ENCODE peak calls at places on chromosomes 2 and 18, in six cellular contexts. O, J, E, G, B and P are unnamed samples.

GRCh38 chr18:79405019-79405780 is 9.5 kb downstream of the NFATC1 start:
- DNase-seq in O (no peak), J (no peak), E (no peak), G (peak), B (no peak), P (no peak)

GRCh38 chr18:9991021-9992000 is 77.5 kb downstream of the VAPA start:
- DNase-seq in O (no peak), J (no peak), E (no peak), G (no peak), B (peak), P (no peak)

GRCh38 chr2:128274218-128274617 is 44.5 kb downstream of the HS6ST1 start:
- DNase-seq in O (no peak), J (no peak), E (no peak), G (no peak), B (no peak), P (no peak)

GRCh38 chr2:151338115-151338514 is 19.3 kb upstream of the TNFAIP6 start:
- DNase-seq in O (no peak), J (peak), E (no peak), G (no peak), B (no peak), P (no peak)

GRCh38 chr18:61546598-61546997 is 213.4 kb downstream of the CDH20 start:
- DNase-seq in O (no peak), J (peak), E (no peak), G (no peak), B (no peak), P (no peak)

GRCh38 chr2:10390369-10390801 is 57.7 kb downstream of the ODC1 start:
- DNase-seq in O (no peak), J (no peak), E (no peak), G (no peak), B (no peak), P (no peak)

GRCh38 chr2:136638193-136638592 is 127.2 kb upstream of the THSD7B start:
- DNase-seq in O (no peak), J (no peak), E (no peak), G (no peak), B (no peak), P (no peak)

GRCh38 chr18:47560693-47561092 is 309.2 kb upstream of the SKOR2 start:
- DNase-seq in O (no peak), J (no peak), E (no peak), G (no peak), B (no peak), P (no peak)

GRCh38 chr18:26703170-26703933 is 155.0 kb upstream of the KCTD1 start:
- DNase-seq in O (no peak), J (no peak), E (no peak), G (no peak), B (no peak), P (peak)

GRCh38 chr2:216666461-216667233 is 28.7 kb downstream of the IGFBP5 start:
- DNase-seq in O (peak), J (peak), E (peak), G (peak), B (no peak), P (peak)

GRCh38 chr2:44559108-44559507 is 197.4 kb downstream of the CAMKMT start:
- DNase-seq in O (no peak), J (no peak), E (no peak), G (no peak), B (no peak), P (no peak)

GRCh38 chr2:186755066-186755465 is 61.2 kb downstream of the FAM171B start:
- DNase-seq in O (no peak), J (peak), E (no peak), G (no peak), B (no peak), P (no peak)

GRCh38 chr2:236573066-236573929 is 3.7 kb downstream of the ACKR3 start:
- DNase-seq in O (no peak), J (no peak), E (no peak), G (no peak), B (no peak), P (no peak)
- H3K4me3 ChIP-seq in O (no peak), J (no peak), E (no peak), G (no peak), B (no peak), P (no peak)

GRCh38 chr2:33437815-33438214 is 38.6 kb upstream of the RASGRP3 start:
- DNase-seq in O (no peak), J (no peak), E (no peak), G (no peak), B (no peak), P (no peak)

GRCh38 chr2:33444961-33445360 is 31.5 kb upstream of the RASGRP3 start:
- DNase-seq in O (no peak), J (no peak), E (no peak), G (no peak), B (no peak), P (no peak)

GRCh38 chr2:33443272-33443829 is 33.1 kb upstream of the RASGRP3 start:
- DNase-seq in O (no peak), J (peak), E (no peak), G (no peak), B (no peak), P (no peak)

GRCh38 chr2:33442528-33443069 is 33.9 kb upstream of the RASGRP3 start:
- DNase-seq in O (no peak), J (peak), E (no peak), G (no peak), B (no peak), P (no peak)

DNA sequence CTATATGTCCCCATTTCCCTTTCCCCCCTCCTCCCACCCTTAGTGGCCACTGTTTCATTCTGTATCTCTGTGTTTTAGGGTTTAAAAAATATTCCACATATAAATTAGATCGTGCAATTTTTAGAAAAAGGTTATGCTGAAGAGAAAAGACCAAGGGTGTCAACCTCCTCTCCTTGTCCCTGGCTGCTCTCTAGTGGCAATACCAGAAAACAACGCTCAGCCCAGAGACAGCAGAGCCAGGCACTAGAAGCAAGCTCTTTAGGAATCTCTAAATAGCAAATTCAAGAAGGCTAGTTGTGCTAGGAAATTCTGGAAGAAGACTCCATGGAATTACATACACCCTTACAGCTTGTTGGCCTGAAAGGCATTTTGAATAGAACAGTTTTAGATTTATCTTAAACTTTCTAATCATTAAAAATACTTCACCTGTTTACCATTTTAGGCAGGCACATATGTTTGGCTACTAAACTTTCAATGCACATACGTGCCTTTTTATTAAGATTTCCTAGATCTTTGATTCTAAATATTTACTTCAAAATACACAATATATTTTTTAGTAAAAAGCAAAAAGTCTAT is 35.1 kb upstream of the RASGRP3 start:
- DNase-seq in O (peak), J (peak), E (no peak), G (no peak), B (no peak), P (peak)
- TF ChIP-seq CTCF in O (peak), J (peak), E (peak), G (peak), B (peak), P (peak)

DNA sequence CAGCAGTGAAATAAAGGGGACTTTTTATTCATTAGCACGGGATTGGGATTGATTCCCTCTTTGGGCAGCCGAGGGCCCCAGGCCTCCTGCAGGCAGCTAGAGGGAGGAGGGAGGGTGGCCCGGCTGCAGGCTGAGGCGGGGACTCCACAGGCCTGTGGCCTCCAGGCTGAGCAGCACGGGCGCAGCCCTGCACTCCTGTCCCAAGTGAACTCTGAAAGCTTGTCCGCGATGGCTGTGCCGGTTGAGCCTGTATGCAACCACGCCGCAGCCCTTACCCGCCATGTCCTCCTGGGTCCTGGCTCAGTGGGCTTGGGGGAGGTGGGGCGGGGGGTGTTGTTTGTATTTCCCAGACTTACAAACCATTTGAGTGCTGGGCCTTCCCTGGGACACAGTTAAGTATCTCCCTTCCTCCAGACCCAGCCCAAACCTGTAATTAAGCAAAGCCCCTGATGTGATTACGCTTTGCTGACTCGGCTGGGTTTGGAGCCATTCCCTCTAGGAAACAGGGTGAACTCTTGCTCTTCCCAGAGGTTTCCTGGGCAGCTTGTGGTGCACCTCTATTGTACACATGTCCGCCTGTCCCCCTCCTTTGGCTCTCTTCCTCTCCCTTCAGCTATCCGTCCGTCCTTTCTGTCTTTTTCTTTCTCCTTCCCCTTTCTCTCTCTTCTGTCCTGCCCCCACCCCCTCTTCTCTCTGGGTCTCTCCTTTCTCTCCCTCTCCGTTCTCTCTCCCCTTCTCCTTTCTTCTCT is 5.3 kb downstream of the GLI2 start:
- DNase-seq in O (no peak), J (no peak), E (no peak), G (no peak), B (no peak), P (no peak)
- H3K4me3 ChIP-seq in O (peak), J (peak), E (no peak), G (peak), B (peak), P (no peak)

DNA sequence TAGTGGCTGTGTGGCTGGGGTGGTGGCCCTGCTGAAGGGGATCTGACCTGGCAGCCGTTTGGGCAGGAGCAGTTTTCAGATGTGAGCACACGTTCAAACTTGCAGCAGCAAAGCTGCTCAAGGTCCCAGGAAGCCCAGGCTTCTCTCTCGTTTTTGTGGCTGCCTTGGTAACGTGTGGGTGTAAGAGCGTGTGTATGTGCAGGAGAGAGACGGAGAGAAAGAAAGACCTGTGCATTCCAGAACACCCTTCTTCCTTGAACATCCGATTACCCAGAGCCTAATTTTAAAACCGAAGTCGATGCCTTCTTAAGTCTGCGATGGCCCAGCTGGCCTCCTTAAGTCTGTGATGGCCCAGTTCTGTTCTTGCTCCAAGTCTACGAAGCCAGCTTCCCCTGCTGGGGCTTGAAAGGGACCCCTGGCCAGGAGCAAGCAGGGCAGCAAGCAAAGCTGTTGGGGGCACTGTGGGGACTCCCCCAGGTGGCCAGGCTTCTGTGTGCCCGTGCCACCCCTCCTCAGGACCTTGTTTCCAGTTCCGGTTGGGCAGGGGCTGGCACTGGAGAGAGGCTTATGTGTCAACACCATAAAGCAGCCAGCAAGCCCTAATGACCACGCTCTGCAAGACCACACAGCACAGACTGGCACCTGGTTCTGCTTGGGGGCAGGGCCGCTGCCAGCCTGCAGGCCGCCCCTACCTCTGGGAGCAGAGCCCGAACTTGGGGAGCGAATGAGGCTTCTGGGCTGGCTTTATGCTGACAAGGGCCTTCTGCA is 55.8 kb upstream of the ALPP start:
- DNase-seq in O (peak), J (no peak), E (no peak), G (no peak), B (no peak), P (no peak)
- TF ChIP-seq CTCF in O (no peak), J (no peak), E (no peak), G (no peak), B (no peak), P (no peak)

DNA sequence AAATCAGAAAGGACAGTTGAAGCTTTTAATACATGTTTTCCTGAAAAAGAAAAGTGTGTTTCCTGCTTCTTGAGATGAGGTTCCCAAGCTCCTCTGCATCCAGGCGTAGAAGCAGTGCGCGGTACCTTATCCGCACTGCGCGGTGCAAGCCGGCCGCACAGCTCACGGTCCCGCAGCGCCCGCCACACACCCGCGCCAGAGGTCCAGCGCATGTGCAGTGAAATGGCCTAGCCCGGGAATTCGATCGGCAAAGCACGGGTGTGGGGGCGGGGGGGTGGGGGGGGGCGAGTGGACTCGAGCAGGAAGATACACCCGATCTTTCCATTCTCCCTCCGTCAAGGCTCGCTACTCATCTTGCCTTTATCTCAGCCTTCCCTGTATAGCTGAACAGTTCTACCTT is 10.1 kb downstream of the HOXD8 start:
- DNase-seq in O (peak), J (no peak), E (no peak), G (no peak), B (no peak), P (no peak)
- H3K4me3 ChIP-seq in O (peak), J (no peak), E (no peak), G (peak), B (peak), P (no peak)

DNA sequence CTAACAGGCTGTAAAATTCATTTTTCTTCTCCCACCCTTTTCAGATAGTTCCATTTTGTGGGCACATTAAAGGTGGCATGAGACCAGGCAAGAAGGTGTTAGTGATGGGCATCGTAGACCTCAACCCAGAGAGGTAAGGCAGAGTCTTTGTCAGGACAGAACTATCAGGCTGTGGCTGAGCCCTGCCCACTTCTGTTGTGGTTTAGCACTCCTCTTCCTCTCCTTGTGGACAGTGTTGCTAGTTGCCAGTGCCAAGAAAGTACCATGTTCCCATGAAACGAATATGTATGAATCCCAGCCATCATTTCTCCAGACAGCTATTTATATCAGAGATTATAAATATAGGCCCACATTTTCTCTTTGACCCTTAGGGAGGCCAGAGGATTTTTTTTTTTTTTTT is 1.6 kb downstream of the LGALSL start:
- DNase-seq in O (no peak), J (no peak), E (no peak), G (no peak), B (no peak), P (no peak)
- TF ChIP-seq CTCF in O (no peak), J (no peak), E (no peak), G (no peak), B (no peak), P (no peak)

GRCh38 chr2:197777823-197778407 is 7.2 kb downstream of the BOLL start:
- DNase-seq in O (no peak), J (peak), E (no peak), G (no peak), B (no peak), P (peak)
- H3K4me3 ChIP-seq in O (no peak), J (no peak), E (no peak), G (no peak), B (no peak), P (no peak)

DNA sequence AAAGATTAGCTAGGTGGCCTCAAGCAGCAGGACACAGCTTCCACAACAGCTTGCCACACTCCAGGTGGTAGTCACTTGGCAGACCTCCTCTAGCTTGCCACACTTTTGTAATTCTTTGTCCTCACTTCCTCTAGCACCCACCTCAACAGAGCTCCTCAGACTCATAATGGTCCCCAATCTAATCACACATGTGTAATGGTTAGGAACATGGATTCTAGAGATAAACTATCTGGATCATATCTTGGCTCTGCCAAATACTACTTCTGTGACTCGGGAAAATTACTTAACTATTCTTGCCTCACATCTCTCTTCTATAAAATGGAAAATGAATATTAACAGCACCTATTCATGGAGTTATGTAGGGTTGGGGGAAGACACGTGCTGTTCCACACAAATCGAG is 3.4 kb downstream of the SNRNP200 start:
- DNase-seq in O (no peak), J (no peak), E (no peak), G (no peak), B (no peak), P (no peak)
- TF ChIP-seq CTCF in O (no peak), J (no peak), E (no peak), G (no peak), B (no peak), P (no peak)

GRCh38 chr18:25236736-25237135 is 115.2 kb downstream of the ZNF521 start:
- DNase-seq in O (no peak), J (no peak), E (no peak), G (no peak), B (no peak), P (no peak)

GRCh38 chr18:25234363-25234639 is 117.7 kb downstream of the ZNF521 start:
- DNase-seq in O (no peak), J (no peak), E (no peak), G (no peak), B (no peak), P (no peak)

GRCh38 chr18:25233582-25234362 is 118.2 kb downstream of the ZNF521 start:
- DNase-seq in O (no peak), J (peak), E (no peak), G (no peak), B (no peak), P (no peak)

GRCh38 chr18:25234740-25235345 is 117.1 kb downstream of the ZNF521 start:
- DNase-seq in O (no peak), J (no peak), E (no peak), G (no peak), B (no peak), P (no peak)

DNA sequence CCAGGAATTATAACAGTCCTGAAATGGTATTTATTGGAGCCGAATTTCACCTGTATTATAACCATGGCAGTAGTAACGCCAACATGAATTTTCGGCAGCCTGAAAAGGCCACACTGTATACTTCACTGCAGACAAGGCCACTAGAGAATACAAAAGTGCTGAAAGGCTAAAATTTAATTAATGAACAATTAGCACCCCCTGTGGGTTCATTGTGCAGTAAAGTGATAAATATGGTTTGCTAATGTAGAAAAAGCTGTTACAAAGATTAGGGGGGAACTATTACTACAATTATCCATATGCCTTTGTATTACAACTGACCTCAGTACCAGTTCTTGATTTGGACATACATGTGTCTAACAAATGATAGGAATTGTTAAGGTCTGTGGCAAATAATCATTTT is 116.3 kb downstream of the ZNF521 start:
- DNase-seq in O (no peak), J (no peak), E (no peak), G (no peak), B (no peak), P (no peak)
- H3K4me3 ChIP-seq in O (no peak), J (no peak), E (no peak), G (no peak), B (no peak), P (no peak)